ENCODE peak calls at places on chromosomes 4 and X, in six cellular contexts. D, F, G, B, H and A are unnamed samples. For H3K4me1, the result is how much of the 10 kb centered on the place peaks cover.

GRCh38 chr4:96326846-96327245 is 487.0 kb downstream of the PDHA2 start:
- DNase-seq in D (no peak), F (no peak), G (no peak), B (no peak), H (no peak), A (no peak)

GRCh38 chr4:80225628-80226027 is 28.3 kb downstream of the PRDM8 start:
- DNase-seq in D (no peak), F (no peak), G (no peak), B (no peak), H (no peak), A (no peak)

GRCh38 chr4:21139327-21139726 is 439.1 kb downstream of the PACRGL start:
- DNase-seq in D (no peak), F (no peak), G (no peak), B (no peak), H (no peak), A (no peak)

GRCh38 chrX:121571333-121571732 is 523.9 kb downstream of the GLUD2 start:
- DNase-seq in D (no peak), F (no peak), G (no peak), B (no peak), H (no peak), A (no peak)

GRCh38 chrX:13803116-13803515 is 13.8 kb downstream of the GPM6B start:
- DNase-seq in D (no peak), F (no peak), G (no peak), B (no peak), H (no peak), A (no peak)

GRCh38 chrX:150643271-150643670 is 49.9 kb upstream of the MTMR1 start:
- DNase-seq in D (no peak), F (no peak), G (no peak), B (no peak), H (no peak), A (no peak)

GRCh38 chr4:128288689-128289106 is 1.1 kb upstream of the PGRMC2 start:
- DNase-seq in D (no peak), F (no peak), G (no peak), B (no peak), H (peak), A (no peak)

GRCh38 chrX:119069128-119069527 is 3.7 kb upstream of the CT47C1 start:
- DNase-seq in D (no peak), F (no peak), G (no peak), B (no peak), H (no peak), A (no peak)

GRCh38 chr4:8861576-8862279 is 9.9 kb downstream of the HMX1 start:
- DNase-seq in D (no peak), F (no peak), G (no peak), B (no peak), H (no peak), A (no peak)
- H3K4me3 ChIP-seq in D (no peak), F (no peak), G (peak), B (no peak), H (no peak), A (no peak)

GRCh38 chr4:54109226-54110018 is 9.5 kb downstream of the GSX2 start:
- DNase-seq in D (no peak), F (no peak), G (no peak), B (no peak), H (no peak), A (no peak)
- H3K4me1 ChIP-seq in D (under half), F (under half), G (under half), B (under half), H (under half), A (under half)

DNA sequence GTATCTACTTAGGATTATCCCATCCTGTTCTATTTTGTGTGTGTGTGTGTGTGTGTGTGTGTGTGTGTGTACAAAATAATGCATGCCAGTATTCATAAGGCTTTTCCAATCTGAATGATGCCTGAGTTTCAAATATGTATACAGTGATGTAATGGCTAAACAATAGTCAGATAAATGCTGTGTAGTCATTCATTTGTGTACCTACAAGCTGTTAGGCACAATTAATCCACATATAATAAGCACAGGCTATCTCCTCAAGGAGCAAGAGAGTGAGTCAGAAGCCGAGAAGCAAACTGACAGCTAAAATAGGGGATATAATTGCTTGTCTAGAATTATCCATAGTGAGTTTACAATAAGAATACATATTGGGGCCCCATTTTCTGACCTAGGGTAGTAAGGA is 15.7 kb downstream of the DMD start:
- DNase-seq in D (no peak), F (no peak), G (no peak), B (no peak), H (no peak), A (no peak)
- H3K4me3 ChIP-seq in D (no peak), F (no peak), G (no peak), B (no peak), H (no peak), A (no peak)

GRCh38 chr4:87037921-87038320 is 103.1 kb downstream of the AFF1 start:
- DNase-seq in D (no peak), F (no peak), G (no peak), B (no peak), H (no peak), A (no peak)
- H3K4me1 ChIP-seq in D (under half), F (under half), G (half or more), B (half or more), H (under half), A (half or more)

DNA sequence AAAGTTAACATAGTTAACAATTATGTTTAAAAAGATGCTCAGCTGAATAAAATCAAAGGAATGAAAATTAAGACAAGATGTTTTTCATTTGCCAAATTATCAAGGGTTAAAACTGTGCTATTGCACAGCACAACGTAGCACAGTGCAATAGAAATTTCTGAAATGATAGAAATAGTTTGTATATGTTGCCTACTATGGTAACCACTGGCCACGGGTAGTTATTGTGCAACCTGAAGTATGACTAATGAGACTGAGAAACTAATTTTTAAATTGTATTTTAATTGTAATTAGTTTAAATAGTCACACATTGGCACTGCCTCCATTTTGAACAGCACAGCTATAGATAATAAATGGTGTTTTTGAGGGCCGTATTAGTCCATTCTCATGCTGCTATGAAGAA is 343.1 kb upstream of the FAM241A start:
- DNase-seq in D (no peak), F (no peak), G (no peak), B (no peak), H (no peak), A (no peak)
- H3K4me3 ChIP-seq in D (no peak), F (no peak), G (no peak), B (no peak), H (no peak), A (no peak)

DNA sequence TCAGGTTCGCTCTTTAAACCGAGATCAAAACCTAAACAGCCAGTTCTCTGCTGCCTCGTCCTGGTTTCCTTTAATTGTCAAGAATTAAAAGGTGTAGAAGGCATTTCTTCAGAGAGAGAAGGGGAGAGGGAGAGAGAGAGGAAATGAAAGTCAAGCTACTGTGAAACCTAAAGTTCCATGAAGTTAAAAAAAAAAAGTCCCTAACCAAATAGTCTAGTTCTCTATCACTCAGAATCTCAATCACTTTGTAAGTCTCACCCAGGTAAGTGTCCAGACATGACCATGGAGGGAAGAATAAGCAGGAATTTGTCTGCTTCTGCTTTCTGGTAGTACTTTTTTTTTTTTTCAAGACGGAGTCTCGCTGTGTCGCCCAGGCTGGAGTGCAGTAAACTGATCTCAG is 18.8 kb upstream of the SMIM14 start:
- DNase-seq in D (no peak), F (no peak), G (no peak), B (no peak), H (no peak), A (no peak)
- H3K4me1 ChIP-seq in D (under half), F (under half), G (under half), B (under half), H (under half), A (under half)

GRCh38 chr4:88927420-88927819 is 129.6 kb downstream of the FAM13A start:
- DNase-seq in D (no peak), F (no peak), G (no peak), B (no peak), H (no peak), A (no peak)

GRCh38 chr4:88937081-88937480 is 119.9 kb downstream of the FAM13A start:
- DNase-seq in D (no peak), F (no peak), G (no peak), B (no peak), H (no peak), A (no peak)

GRCh38 chr4:88928852-88929251 is 128.1 kb downstream of the FAM13A start:
- DNase-seq in D (no peak), F (no peak), G (no peak), B (no peak), H (no peak), A (no peak)

GRCh38 chr4:88938138-88938537 is 118.8 kb downstream of the FAM13A start:
- DNase-seq in D (no peak), F (no peak), G (no peak), B (no peak), H (no peak), A (no peak)

GRCh38 chr4:88933414-88933813 is 123.6 kb downstream of the FAM13A start:
- DNase-seq in D (no peak), F (no peak), G (no peak), B (no peak), H (no peak), A (no peak)
- H3K4me3 ChIP-seq in D (no peak), F (no peak), G (no peak), B (no peak), H (no peak), A (no peak)

DNA sequence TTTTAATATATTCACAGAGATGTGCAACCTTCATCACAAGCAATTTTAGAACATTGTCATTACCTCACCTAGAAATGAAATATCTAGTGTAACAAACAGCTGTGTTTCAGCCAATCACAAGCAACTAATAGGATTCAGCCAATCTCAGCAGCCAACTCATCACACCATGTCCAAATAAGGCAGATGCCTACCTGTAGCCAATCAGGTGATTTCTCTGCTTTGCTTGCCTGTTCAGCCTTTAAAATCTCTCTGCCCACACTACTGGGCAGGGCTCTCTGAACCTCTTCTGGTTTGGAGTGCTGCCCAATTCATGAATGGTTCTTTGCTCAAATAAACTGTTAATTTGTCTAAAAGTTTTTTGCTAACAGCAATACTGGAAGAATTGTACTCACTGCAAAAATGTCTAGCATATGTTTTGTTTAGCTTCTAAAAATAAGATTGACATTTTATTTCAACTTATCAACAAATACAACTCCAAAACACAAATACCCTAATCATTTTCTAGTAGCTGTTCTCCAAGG is 52.4 kb upstream of the IGFBP7 start:
- DNase-seq in D (no peak), F (no peak), G (no peak), B (no peak), H (no peak), A (peak)
- H3K4me1 ChIP-seq in D (under half), F (under half), G (under half), B (under half), H (under half), A (under half)

GRCh38 chr4:4857809-4858508 is 1.5 kb upstream of the MSX1 start:
- DNase-seq in D (no peak), F (peak), G (no peak), B (no peak), H (no peak), A (no peak)

GRCh38 chr4:4854649-4855292 is 4.7 kb upstream of the MSX1 start:
- DNase-seq in D (no peak), F (peak), G (no peak), B (no peak), H (no peak), A (no peak)

GRCh38 chr4:4857001-4857808 is 2.3 kb upstream of the MSX1 start:
- DNase-seq in D (no peak), F (peak), G (no peak), B (no peak), H (no peak), A (no peak)

GRCh38 chr4:4855293-4856070 is 4.0 kb upstream of the MSX1 start:
- DNase-seq in D (no peak), F (peak), G (no peak), B (no peak), H (no peak), A (no peak)

DNA sequence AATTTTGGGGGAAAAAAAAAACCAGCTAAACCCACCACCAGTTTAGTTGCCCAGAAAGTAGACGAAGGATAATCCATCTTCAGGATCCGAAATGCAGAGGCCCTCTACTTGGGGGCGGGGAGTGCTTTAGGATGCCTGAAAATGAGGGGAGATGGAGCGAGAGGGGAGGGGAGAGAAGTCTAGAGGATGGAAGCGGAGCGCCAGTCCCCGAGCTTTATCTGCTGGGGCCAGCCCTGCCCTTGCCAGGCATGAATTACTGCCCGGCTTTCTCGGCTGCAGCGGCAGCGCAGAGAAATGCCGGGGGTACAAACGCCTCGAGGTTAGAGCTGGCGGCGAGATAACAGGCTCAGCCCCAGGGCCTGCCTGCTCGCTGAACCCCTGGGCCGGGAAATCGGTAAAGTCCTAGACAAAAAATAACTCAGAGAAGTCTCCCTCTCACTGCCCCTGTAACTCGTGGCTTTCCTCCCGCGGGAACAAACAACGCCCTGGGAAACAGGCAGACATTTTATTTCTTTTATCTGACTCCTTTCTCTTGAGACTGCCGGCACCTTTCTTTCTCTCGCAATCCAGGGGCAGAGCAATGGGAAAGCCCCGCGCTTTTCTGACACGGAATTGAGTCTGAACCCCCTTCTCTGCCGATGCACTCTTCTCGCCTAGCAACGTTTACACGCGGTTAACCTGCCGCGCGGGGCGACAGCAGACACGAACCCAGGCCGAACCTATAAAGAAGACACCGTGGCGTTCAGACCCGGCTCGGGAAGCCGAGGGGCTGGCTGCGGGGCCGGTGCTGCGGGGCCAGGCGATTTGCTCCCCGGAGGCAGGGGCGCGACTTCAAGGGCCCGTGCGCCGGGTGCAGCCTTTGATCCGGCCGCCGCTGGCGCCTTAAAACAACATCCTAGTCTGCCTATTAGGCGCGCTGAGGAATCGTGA is 3.1 kb upstream of the MSX1 start:
- DNase-seq in D (no peak), F (peak), G (no peak), B (no peak), H (no peak), A (no peak)
- H3K4me3 ChIP-seq in D (peak), F (peak), G (peak), B (peak), H (no peak), A (no peak)

DNA sequence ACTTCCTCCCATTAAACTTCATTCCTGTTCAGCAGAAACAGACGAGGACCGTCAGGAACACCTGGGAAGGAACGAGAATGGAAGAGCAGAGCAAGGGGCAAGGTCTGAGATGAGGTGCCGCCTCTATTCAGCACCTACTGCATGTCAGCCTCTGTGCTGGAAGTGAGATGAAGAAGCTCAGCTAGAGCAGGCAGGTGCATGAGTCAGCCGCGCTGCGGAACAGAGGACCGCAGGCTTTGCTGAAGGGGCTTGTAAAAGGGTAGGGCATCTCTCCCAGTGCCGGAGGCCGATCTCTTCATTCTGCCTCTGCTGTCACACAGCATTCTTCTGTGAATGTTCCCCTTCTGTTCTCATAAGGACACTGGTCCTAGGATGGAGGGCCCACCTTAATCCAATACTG is 6.1 kb upstream of the ABLIM2 start:
- DNase-seq in D (no peak), F (no peak), G (no peak), B (no peak), H (no peak), A (no peak)
- H3K4me1 ChIP-seq in D (under half), F (under half), G (under half), B (under half), H (under half), A (under half)